ENCODE peak calls at places on chromosomes 2 and 18, in four cellular contexts. L is activated CD4-positive, alpha-beta T cell treated with anti-CD3 and anti-CD28 coated beads, Interleukin-2, amount 50 U/mL, for 1 hour; D is stimulated activated CD8-positive, alpha-beta memory T cell treated with anti-CD3 and anti-CD28 coated beads, Interleukin-15, amount 100 ng/mL, for 48 hours; I is stimulated activated CD4-positive, alpha-beta T cell treated with anti-CD3 and anti-CD28 coated beads, Interleukin-1b, Interleukin-23, amount 100 ng/mL, for 1 hour. S is an unnamed sample.

GRCh38 chr2:73825408-73825807 is 3.4 kb upstream of the STAMBP start:
- DNase-seq in I (no peak), D (no peak), L (no peak), S (no peak)

GRCh38 chr2:65666156-65666725 is 233.8 kb upstream of the SPRED2 start:
- DNase-seq in L (no peak), I (no peak), D (no peak), S (no peak)

GRCh38 chr2:166784296-166784946 is 103.9 kb upstream of the XIRP2 start:
- DNase-seq in L (no peak), I (no peak), D (no peak), S (no peak)

GRCh38 chr2:10868465-10869314 is 43.0 kb upstream of the KCNF1 start:
- DNase-seq in I (no peak), D (no peak), L (no peak), S (no peak)

GRCh38 chr2:11075221-11075620 is 80.0 kb upstream of the SLC66A3 start:
- DNase-seq in L (no peak), D (no peak), I (no peak), S (no peak)

GRCh38 chr18:136433-136832 is 21.9 kb upstream of the USP14 start:
- DNase-seq in D (peak; percentile 10), I (no peak), L (peak; percentile 17), S (no peak)

GRCh38 chr2:96663829-96664228 is 21.3 kb downstream of the FER1L5 start:
- DNase-seq in I (no peak), L (no peak), D (no peak), S (no peak)

GRCh38 chr2:72149556-72150156 is 2.0 kb upstream of the CYP26B1 start:
- DNase-seq in I (no peak), D (no peak), L (no peak), S (no peak)

GRCh38 chr2:100601661-100602060 is 38.9 kb downstream of the PDCL3 start:
- DNase-seq in D (no peak), I (no peak), L (no peak), S (no peak)

GRCh38 chr2:121333834-121334558 is 49.0 kb upstream of the TFCP2L1 start:
- DNase-seq in I (no peak), L (no peak), D (no peak), S (no peak)

GRCh38 chr2:127416486-127417001 is 1.7 kb upstream of the PROC start:
- DNase-seq in L (no peak), I (no peak), D (no peak), S (no peak)

GRCh38 chr2:46097714-46098480 is 199.3 kb upstream of the EPAS1 start:
- DNase-seq in D (no peak), I (no peak), L (no peak), S (no peak)

GRCh38 chr2:240796543-240797499 is 23.2 kb downstream of the KIF1A start:
- DNase-seq in D (no peak), L (no peak), I (no peak), S (no peak)

GRCh38 chr2:173990970-173991819 is 26.0 kb upstream of the SP3 start:
- DNase-seq in D (no peak), L (no peak), I (no peak), S (no peak)

GRCh38 chr2:129870646-129871335 is 108.7 kb upstream of the RAB6C start:
- DNase-seq in I (no peak), D (no peak), L (no peak), S (no peak)

GRCh38 chr2:201363857-201364560 is 6.9 kb upstream of the FLACC1 start:
- DNase-seq in L (no peak), D (no peak), I (no peak), S (no peak)